ENCODE peak calls at places on chromosomes 4 and X, in six cellular contexts. One of them, this sample, is unnamed.

GRCh38 chrX:15549189-15550012 is 48.8 kb downstream of the BMX start:
- DNase-seq in head of caudate nucleus: no peak
- DNase-seq in epithelial cell of proximal tubule: no peak
- DNase-seq in type B pancreatic cell: no peak
- DNase-seq in activated T-cell treated with anti-CD3 and anti-CD28 coated beads, Interleukin-2, amount 50 U/mL, for 4 hours: no peak
- DNase-seq in NCI-H1092: no peak
- DNase-seq in this sample: no peak

GRCh38 chrX:154526901-154527675 is 11.1 kb upstream of the FAM3A start:
- DNase-seq in epithelial cell of proximal tubule: no peak
- DNase-seq in NCI-H1092: peak; percentile 74
- DNase-seq in type B pancreatic cell: no peak
- DNase-seq in activated T-cell treated with anti-CD3 and anti-CD28 coated beads, Interleukin-2, amount 50 U/mL, for 4 hours: peak; percentile 41
- DNase-seq in head of caudate nucleus: peak; percentile 59
- DNase-seq in this sample: peak; percentile 76

GRCh38 chrX:118726887-118727685 is at the start of gene IL13RA1:
- DNase-seq in epithelial cell of proximal tubule: no peak
- DNase-seq in head of caudate nucleus: peak; percentile 12
- DNase-seq in type B pancreatic cell: peak; percentile 81
- DNase-seq in NCI-H1092: peak; percentile 53
- DNase-seq in activated T-cell treated with anti-CD3 and anti-CD28 coated beads, Interleukin-2, amount 50 U/mL, for 4 hours: no peak
- DNase-seq in this sample: peak; percentile 76

GRCh38 chrX:56113785-56114436 is 118.2 kb upstream of the KLF8 start:
- DNase-seq in activated T-cell treated with anti-CD3 and anti-CD28 coated beads, Interleukin-2, amount 50 U/mL, for 4 hours: no peak
- DNase-seq in head of caudate nucleus: no peak
- DNase-seq in type B pancreatic cell: no peak
- DNase-seq in NCI-H1092: no peak
- DNase-seq in epithelial cell of proximal tubule: no peak
- DNase-seq in this sample: no peak

GRCh38 chr4:111813565-111814140 is 331.6 kb upstream of the FAM241A start:
- DNase-seq in type B pancreatic cell: no peak
- DNase-seq in epithelial cell of proximal tubule: no peak
- DNase-seq in activated T-cell treated with anti-CD3 and anti-CD28 coated beads, Interleukin-2, amount 50 U/mL, for 4 hours: no peak
- DNase-seq in head of caudate nucleus: no peak
- DNase-seq in NCI-H1092: no peak
- DNase-seq in this sample: no peak

GRCh38 chrX:131571348-131571747 is 27.5 kb downstream of the OR13H1 start:
- DNase-seq in epithelial cell of proximal tubule: no peak
- DNase-seq in head of caudate nucleus: no peak
- DNase-seq in NCI-H1092: no peak
- DNase-seq in activated T-cell treated with anti-CD3 and anti-CD28 coated beads, Interleukin-2, amount 50 U/mL, for 4 hours: no peak
- DNase-seq in type B pancreatic cell: no peak
- DNase-seq in this sample: no peak

GRCh38 chr4:148444296-148445070 is 2.3 kb upstream of the NR3C2 start:
- DNase-seq in head of caudate nucleus: peak; percentile 25
- DNase-seq in type B pancreatic cell: peak; percentile 71
- DNase-seq in epithelial cell of proximal tubule: no peak
- DNase-seq in activated T-cell treated with anti-CD3 and anti-CD28 coated beads, Interleukin-2, amount 50 U/mL, for 4 hours: peak; percentile 36
- DNase-seq in NCI-H1092: no peak
- DNase-seq in this sample: no peak

GRCh38 chrX:72394518-72395163 is 88.9 kb upstream of the CITED1 start:
- DNase-seq in epithelial cell of proximal tubule: no peak
- DNase-seq in activated T-cell treated with anti-CD3 and anti-CD28 coated beads, Interleukin-2, amount 50 U/mL, for 4 hours: no peak
- DNase-seq in NCI-H1092: no peak
- DNase-seq in head of caudate nucleus: peak; percentile 12
- DNase-seq in type B pancreatic cell: no peak
- DNase-seq in this sample: no peak

GRCh38 chr4:52751349-52751911 is at the start of gene ERVMER34-1:
- DNase-seq in NCI-H1092: peak; percentile 9
- DNase-seq in epithelial cell of proximal tubule: no peak
- DNase-seq in activated T-cell treated with anti-CD3 and anti-CD28 coated beads, Interleukin-2, amount 50 U/mL, for 4 hours: no peak
- DNase-seq in type B pancreatic cell: peak; percentile 71
- DNase-seq in head of caudate nucleus: no peak
- DNase-seq in this sample: peak; percentile 80

This sample was measured in lung.